ENCODE peak calls at places on chromosome 18, in six cellular contexts. T is B cell, M is nephron progenitor cell, I is PC-3, S is DMS153, L is NCI-H1105. Z is an unnamed sample.

GRCh38 chr18:76803814-76804213 is 18.5 kb upstream of the ZNF236 start:
- DNase-seq in M (peak), I (peak), T (peak), S (peak), L (peak), Z (peak)

GRCh38 chr18:29156531-29156930 is 979.6 kb upstream of the CDH2 start:
- DNase-seq in L (no peak), M (no peak), T (no peak), I (peak), S (no peak), Z (no peak)

GRCh38 chr18:35634376-35634775 is 52.8 kb downstream of the GALNT1 start:
- DNase-seq in S (no peak), M (no peak), L (no peak), I (peak), T (no peak), Z (no peak)

GRCh38 chr18:26468931-26469340 is 79.4 kb downstream of the KCTD1 start:
- DNase-seq in T (no peak), I (peak), S (peak), L (peak), M (peak), Z (peak)

GRCh38 chr18:5510109-5510846 is 33.5 kb downstream of the EPB41L3 start:
- DNase-seq in L (no peak), S (no peak), M (no peak), I (peak), T (no peak), Z (peak)

GRCh38 chr18:23943104-23943503 is 71.5 kb upstream of the TTC39C start:
- DNase-seq in S (no peak), I (no peak), T (no peak), L (no peak), M (no peak), Z (no peak)

GRCh38 chr18:27599202-27599829 is 414.2 kb upstream of the CHST9 start:
- DNase-seq in M (peak), T (no peak), L (peak), I (peak), S (peak), Z (peak)

GRCh38 chr18:54043484-54044256 is 180.8 kb downstream of the MBD2 start:
- DNase-seq in S (no peak), L (no peak), T (no peak), M (no peak), I (peak), Z (no peak)

GRCh38 chr18:6546229-6546628 is 131.5 kb upstream of the L3MBTL4 start:
- DNase-seq in M (no peak), T (no peak), I (no peak), L (no peak), S (no peak), Z (peak)

GRCh38 chr18:25229080-25229479 is 122.9 kb downstream of the ZNF521 start:
- DNase-seq in S (peak), L (no peak), M (no peak), I (no peak), T (no peak), Z (no peak)

GRCh38 chr18:33959609-33960008 is 265.1 kb downstream of the NOL4 start:
- DNase-seq in L (no peak), M (no peak), I (no peak), S (no peak), T (no peak), Z (no peak)

GRCh38 chr18:58349650-58350049 is 279.2 kb downstream of the ALPK2 start:
- DNase-seq in S (no peak), M (no peak), L (no peak), I (no peak), T (no peak), Z (no peak)

GRCh38 chr18:34222396-34223163 is 2.1 kb downstream of the NOL4 start:
- DNase-seq in L (peak), M (peak), S (peak), T (no peak), I (peak), Z (no peak)

GRCh38 chr18:42707080-42707479 is 408.4 kb downstream of the RIT2 start:
- DNase-seq in S (no peak), L (no peak), I (no peak), T (no peak), M (no peak), Z (no peak)

GRCh38 chr18:59155140-59155539 is 15.5 kb downstream of the SEC11C start:
- DNase-seq in M (no peak), L (no peak), T (no peak), S (no peak), I (no peak), Z (peak)

GRCh38 chr18:76256897-76257500 is 238.0 kb downstream of the ZNF516 start:
- DNase-seq in L (peak), M (peak), S (peak), I (peak), T (no peak), Z (peak)

GRCh38 chr18:22504665-22505064 is 87.0 kb upstream of the CTAGE1 start:
- DNase-seq in S (no peak), I (peak), T (no peak), M (no peak), L (no peak), Z (no peak)

GRCh38 chr18:75438891-75439290 is 11.4 kb upstream of the SMIM21 start:
- DNase-seq in L (no peak), I (no peak), T (no peak), S (no peak), M (no peak), Z (no peak)

Z was measured in SK-MEL-5.